ENCODE peak calls at places on chromosomes 7 and 10, in nine cellular contexts. U is breast epithelium, J is body of pancreas, I is ovary, A is IMR-90, D is prostate gland, X is sigmoid colon, T is uterus, Y is right lobe of liver. C is an unnamed sample.

GRCh38 chr10:8665322-8665721 is 610.8 kb downstream of the GATA3 start:
- DNase-seq in U (no peak), J (no peak), I (no peak), A (no peak), D (no peak), X (no peak), T (no peak), Y (no peak), C (no peak)

GRCh38 chr10:45239642-45240041 is 75.8 kb downstream of the OR13A1 start:
- DNase-seq in U (no peak), J (no peak), I (no peak), A (peak; percentile 6), D (no peak), X (no peak), T (no peak), Y (no peak), C (no peak)

GRCh38 chr7:28433604-28434254 is 21.4 kb downstream of the CREB5 start:
- DNase-seq in U (no peak), J (no peak), I (no peak), A (peak; percentile 52), D (no peak), X (no peak), T (peak; percentile 50), Y (no peak), C (no peak)

GRCh38 chr10:92110039-92110794 is 180.7 kb downstream of the CPEB3 start:
- DNase-seq in U (no peak), J (no peak), I (no peak), A (peak; percentile 73), D (no peak), X (no peak), T (no peak), Y (no peak), C (no peak)

GRCh38 chr10:16182688-16183087 is 254.1 kb upstream of the PTER start:
- DNase-seq in U (no peak), J (no peak), I (no peak), A (no peak), D (no peak), X (no peak), T (no peak), Y (no peak), C (no peak)

GRCh38 chr7:151250181-151251095 is 1.9 kb upstream of the SMARCD3 start:
- DNase-seq in U (no peak), J (no peak), I (no peak), A (no peak), D (no peak), X (no peak), T (no peak), Y (no peak), C (no peak)

GRCh38 chr10:3778708-3779108 is 6.3 kb downstream of the KLF6 start:
- DNase-seq in U (no peak), J (no peak), I (peak; percentile 1), A (peak; percentile 12), D (no peak), X (no peak), T (no peak), Y (no peak), C (no peak)

GRCh38 chr10:1754506-1755177 is 17.3 kb upstream of the ADARB2 start:
- DNase-seq in U (no peak), J (no peak), I (no peak), A (no peak), D (no peak), X (no peak), T (no peak), Y (no peak), C (no peak)

GRCh38 chr10:15035385-15036301 is 8.1 kb upstream of the OLAH start:
- DNase-seq in U (no peak), J (no peak), I (no peak), A (peak; percentile 89), D (no peak), X (no peak), T (no peak), Y (peak; percentile 46), C (no peak)

GRCh38 chr7:155581954-155582353 is 35.6 kb upstream of the CNPY1 start:
- DNase-seq in U (peak; percentile 6), J (no peak), I (no peak), A (no peak), D (no peak), X (no peak), T (no peak), Y (peak; percentile 23), C (no peak)

GRCh38 chr7:41984888-41985287 is 252.1 kb downstream of the GLI3 start:
- DNase-seq in U (no peak), J (no peak), I (no peak), A (peak; percentile 79), D (no peak), X (no peak), T (no peak), Y (no peak), C (no peak)

GRCh38 chr10:1156921-1157614 is 100.9 kb downstream of the WDR37 start:
- DNase-seq in U (no peak), J (no peak), I (no peak), A (no peak), D (no peak), X (peak; percentile 25), T (no peak), Y (no peak), C (peak; percentile 87)

GRCh38 chr7:150986099-150986512 is 4.7 kb upstream of the NOS3 start:
- DNase-seq in U (no peak), J (peak; percentile 71), I (no peak), A (peak; percentile 48), D (no peak), X (no peak), T (peak; percentile 62), Y (no peak), C (no peak)

GRCh38 chr7:158125091-158125490 is 462.5 kb downstream of the PTPRN2 start:
- DNase-seq in U (no peak), J (no peak), I (no peak), A (no peak), D (no peak), X (peak; percentile 57), T (no peak), Y (no peak), C (no peak)

DNA sequence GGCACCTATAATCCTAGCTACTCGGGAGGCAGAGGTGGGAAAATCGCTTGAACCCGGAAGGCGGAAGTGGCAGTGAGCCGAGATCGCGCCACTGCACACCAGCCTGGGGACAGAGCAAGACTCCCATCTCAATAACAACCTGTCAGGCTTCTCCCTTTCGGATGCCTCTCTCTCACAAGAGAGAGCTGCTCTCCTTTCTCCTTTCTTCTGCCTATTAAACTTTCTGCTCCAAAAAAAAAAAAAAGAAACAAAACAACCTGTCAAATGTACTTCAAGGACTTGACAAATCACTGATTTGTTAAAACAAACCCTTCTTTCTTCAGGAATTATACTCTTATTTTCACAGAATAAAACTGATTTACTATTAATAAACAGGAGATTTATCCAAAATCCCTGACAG is 3.6 kb downstream of the PSAP start:
- DNase-seq in U (no peak), J (no peak), I (no peak), A (no peak), D (no peak), X (no peak), T (no peak), Y (no peak), C (no peak)
- H3K4me1 ChIP-seq in U (no peaks in the 10 kb centered on the region), J (peaks cover 76% of the 10 kb centered on the region), I (peaks cover 20% of the 10 kb centered on the region), A (peaks cover 9% of the 10 kb centered on the region), D (peaks cover 6% of the 10 kb centered on the region), X (no peaks in the 10 kb centered on the region), T (no peaks in the 10 kb centered on the region), Y (no peaks in the 10 kb centered on the region), C (peaks cover 60% of the 10 kb centered on the region)

GRCh38 chr7:117017017-117017451 is 63.7 kb downstream of the ST7 start:
- DNase-seq in U (no peak), J (no peak), I (no peak), A (no peak), D (no peak), X (no peak), T (no peak), Y (no peak), C (no peak)

GRCh38 chr7:117012284-117013174 is 59.2 kb downstream of the ST7 start:
- DNase-seq in U (no peak), J (no peak), I (no peak), A (peak; percentile 66), D (no peak), X (no peak), T (no peak), Y (no peak), C (no peak)

GRCh38 chr7:117014099-117014656 is 60.9 kb downstream of the ST7 start:
- DNase-seq in U (no peak), J (no peak), I (no peak), A (no peak), D (no peak), X (no peak), T (no peak), Y (no peak), C (no peak)

GRCh38 chr7:117015258-117016184 is 62.2 kb downstream of the ST7 start:
- DNase-seq in U (no peak), J (no peak), I (no peak), A (no peak), D (no peak), X (no peak), T (no peak), Y (no peak), C (no peak)

GRCh38 chr7:117014673-117015133 is 61.4 kb downstream of the ST7 start:
- DNase-seq in U (no peak), J (peak; percentile 40), I (peak; percentile 57), A (peak; percentile 68), D (peak; percentile 11), X (peak; percentile 77), T (peak; percentile 36), Y (peak; percentile 67), C (no peak)
- TF ChIP-seq POLR2A in U (no peak), J (no peak), I (no peak), A (no peak), D (no peak), X (no peak), T (no peak), Y (no peak), C (no peak)

GRCh38 chr7:18558503-18558902 is 63.0 kb downstream of the HDAC9 start:
- DNase-seq in U (no peak), J (no peak), I (no peak), A (peak; percentile 27), D (no peak), X (no peak), T (no peak), Y (no peak), C (no peak)
- H3K27ac ChIP-seq in U (no peak overlapping the region), J (no peak overlapping the region), I (no peak overlapping the region), A (no peak overlapping the region), D (no peak overlapping the region), X (no peak overlapping the region), T (no peak overlapping the region), Y (no peak overlapping the region), C (no peak overlapping the region)

GRCh38 chr10:119666709-119667004 is 15.5 kb downstream of the BAG3 start:
- DNase-seq in U (no peak), J (no peak), I (no peak), A (no peak), D (no peak), X (no peak), T (no peak), Y (no peak), C (no peak)

GRCh38 chr10:119669331-119669730 is 18.2 kb downstream of the BAG3 start:
- DNase-seq in U (no peak), J (no peak), I (no peak), A (no peak), D (no peak), X (no peak), T (no peak), Y (no peak), C (no peak)

GRCh38 chr10:119667562-119668328 is 16.6 kb downstream of the BAG3 start:
- DNase-seq in U (peak; percentile 83), J (peak; percentile 59), I (peak; percentile 51), A (peak; percentile 98), D (peak; percentile 50), X (peak; percentile 90), T (peak; percentile 67), Y (no peak), C (no peak)

GRCh38 chr10:119669975-119670640 is 18.9 kb downstream of the BAG3 start:
- DNase-seq in U (no peak), J (no peak), I (no peak), A (no peak), D (no peak), X (no peak), T (no peak), Y (no peak), C (no peak)

GRCh38 chr10:119668461-119668860 is 17.3 kb downstream of the BAG3 start:
- DNase-seq in U (no peak), J (no peak), I (no peak), A (no peak), D (no peak), X (no peak), T (no peak), Y (no peak), C (no peak)
- H3K4me1 ChIP-seq in U (peaks cover 4% of the 10 kb centered on the region), J (peaks cover 38% of the 10 kb centered on the region), I (peaks cover 20% of the 10 kb centered on the region), A (peaks cover 38% of the 10 kb centered on the region), D (peaks cover 15% of the 10 kb centered on the region), X (no peaks in the 10 kb centered on the region), T (peaks cover 18% of the 10 kb centered on the region), Y (no peaks in the 10 kb centered on the region), C (peaks cover 71% of the 10 kb centered on the region)